ENCODE peak calls at places on chromosomes 16 and 17, in seven cellular contexts. F is lower lobe of right lung; G is lung; Q is CD8-positive, alpha-beta memory T cell; L is tibial nerve; A is thoracic aorta; Y is heart right ventricle. R is an unnamed sample.

GRCh38 chr16:7025616-7026190 is 306.9 kb upstream of the RBFOX1 start:
- DNase-seq in Q (no peak), Y (peak), F (peak), A (no peak), G (peak), L (peak), R (peak)

GRCh38 chr16:6279261-6279660 is 1053.4 kb upstream of the RBFOX1 start:
- DNase-seq in A (no peak), Y (no peak), G (no peak), F (no peak), L (no peak), Q (no peak), R (no peak)

GRCh38 chr16:46922239-46922638 is 38.1 kb downstream of the GPT2 start:
- DNase-seq in Q (no peak), G (no peak), Y (no peak), A (no peak), F (no peak), L (no peak), R (no peak)

GRCh38 chr17:19651461-19652238 is 3.1 kb downstream of the ALDH3A2 start:
- DNase-seq in Y (no peak), L (no peak), Q (no peak), G (no peak), A (no peak), F (no peak), R (no peak)

GRCh38 chr17:4440690-4441686 is 7.2 kb downstream of the SPNS3 start:
- DNase-seq in Y (no peak), Q (no peak), L (no peak), A (no peak), F (no peak), G (no peak), R (no peak)

GRCh38 chr16:85350973-85351372 is 238.7 kb upstream of the CIBAR2 start:
- DNase-seq in Q (no peak), F (peak), Y (peak), A (peak), L (peak), G (peak), R (peak)

GRCh38 chr17:57649731-57650484 is 95.2 kb downstream of the CCDC182 start:
- DNase-seq in Q (no peak), L (no peak), Y (no peak), A (no peak), G (no peak), F (no peak), R (no peak)

GRCh38 chr16:14057878-14058382 is 13.2 kb upstream of the MRTFB start:
- DNase-seq in A (peak), G (no peak), Q (no peak), L (no peak), F (no peak), Y (no peak), R (no peak)

GRCh38 chr17:32100971-32101631 is 41.2 kb upstream of the RHOT1 start:
- DNase-seq in F (no peak), Y (no peak), A (no peak), Q (no peak), G (no peak), L (no peak), R (no peak)

GRCh38 chr17:16981928-16982327 is 10.0 kb upstream of the TNFRSF13B start:
- DNase-seq in F (no peak), G (no peak), Q (no peak), L (no peak), Y (no peak), A (no peak), R (no peak)

GRCh38 chr16:2470603-2471015 is 488 bp upstream of the NTN3 start:
- DNase-seq in Y (no peak), A (no peak), L (no peak), F (no peak), Q (no peak), G (no peak), R (no peak)

GRCh38 chr16:15650698-15651161 is 685 bp downstream of the NDE1 start:
- DNase-seq in F (peak), Q (peak), L (no peak), Y (no peak), G (no peak), A (no peak), R (no peak)

GRCh38 chr17:32609085-32609484 is 122.3 kb downstream of the CDK5R1 start:
- DNase-seq in F (peak), Q (peak), G (peak), L (no peak), Y (peak), A (no peak), R (no peak)

GRCh38 chr17:60554377-60554788 is 28.3 kb upstream of the APPBP2 start:
- DNase-seq in F (peak), A (no peak), Q (no peak), G (peak), L (no peak), Y (no peak), R (no peak)
- H3K27ac ChIP-seq in F (no peak), A (no peak), Q (no peak), G (no peak), L (no peak), Y (no peak), R (no peak)

DNA sequence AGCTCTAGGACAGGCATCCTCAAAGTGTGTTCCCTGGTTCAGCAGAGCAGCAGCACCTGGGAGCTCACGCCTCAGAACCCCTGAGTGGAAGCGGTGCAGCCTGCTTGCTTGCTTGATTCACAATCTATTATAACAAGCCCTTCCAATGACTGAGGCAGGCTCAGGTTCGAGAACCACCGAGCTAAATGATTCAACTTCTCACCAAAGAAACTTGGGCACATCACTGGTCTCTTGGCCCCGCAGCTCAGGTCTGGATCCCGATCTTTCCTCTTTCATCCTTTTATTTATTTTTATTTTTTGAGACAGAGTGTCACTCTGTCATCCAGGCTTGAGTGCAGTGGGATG is 24.5 kb downstream of the CLUH start:
- DNase-seq in Y (no peak), L (no peak), A (no peak), F (no peak), Q (no peak), G (no peak), R (no peak)
- H3K27ac ChIP-seq in Y (no peak), L (peak), A (peak), F (peak), Q (no peak), G (no peak), R (no peak)

GRCh38 chr17:67471118-67471517 is 94.0 kb downstream of the PITPNC1 start:
- DNase-seq in A (no peak), F (no peak), Q (no peak), G (no peak), L (no peak), Y (no peak), R (no peak)

GRCh38 chr17:67475161-67475887 is 98.2 kb downstream of the PITPNC1 start:
- DNase-seq in F (peak), G (peak), L (peak), Y (peak), A (no peak), Q (peak), R (peak)

GRCh38 chr17:67476787-67477335 is 99.8 kb downstream of the PITPNC1 start:
- DNase-seq in A (no peak), Q (no peak), F (no peak), G (no peak), L (no peak), Y (no peak), R (no peak)

GRCh38 chr17:67477687-67478086 is 100.6 kb downstream of the PITPNC1 start:
- DNase-seq in A (no peak), Q (no peak), Y (no peak), L (no peak), G (no peak), F (no peak), R (no peak)

DNA sequence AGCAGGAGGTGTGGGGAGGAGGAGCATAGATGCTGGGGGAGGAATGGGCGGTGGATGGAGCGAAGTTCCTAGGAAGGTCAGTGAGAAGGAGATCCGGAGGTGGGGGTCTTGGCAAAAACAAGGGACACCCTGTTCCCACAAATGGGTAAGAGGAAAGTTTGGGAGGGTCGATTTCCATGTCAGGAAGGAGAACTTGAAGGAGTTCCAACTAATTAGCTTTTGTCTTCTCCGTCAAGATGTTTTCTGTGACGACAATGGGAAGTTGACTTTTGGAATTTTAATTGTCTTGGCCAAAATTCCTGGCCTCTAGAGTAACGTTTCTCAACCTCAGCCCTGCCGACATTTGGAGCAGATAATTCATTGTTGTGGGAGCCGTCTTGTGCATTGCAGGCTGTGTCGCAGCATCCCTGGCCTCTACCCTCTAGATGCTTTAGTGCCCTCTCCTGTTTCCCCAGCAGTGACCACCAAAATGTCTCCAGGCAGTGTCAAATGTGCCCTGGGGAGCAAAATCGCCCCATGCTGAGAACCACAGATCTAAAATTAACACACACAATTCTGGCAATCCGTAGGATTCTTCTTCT is 97.1 kb downstream of the PITPNC1 start:
- DNase-seq in G (no peak), Q (no peak), F (no peak), L (no peak), Y (peak), A (no peak), R (no peak)
- H3K27ac ChIP-seq in G (peak), Q (no peak), F (peak), L (no peak), Y (peak), A (no peak), R (peak)

GRCh38 chr16:10888320-10888937 is 11.4 kb downstream of the CIITA start:
- DNase-seq in Q (no peak), A (no peak), L (no peak), Y (no peak), G (no peak), F (peak), R (no peak)
- H3K27ac ChIP-seq in Q (no peak), A (no peak), L (peak), Y (peak), G (no peak), F (no peak), R (no peak)

DNA sequence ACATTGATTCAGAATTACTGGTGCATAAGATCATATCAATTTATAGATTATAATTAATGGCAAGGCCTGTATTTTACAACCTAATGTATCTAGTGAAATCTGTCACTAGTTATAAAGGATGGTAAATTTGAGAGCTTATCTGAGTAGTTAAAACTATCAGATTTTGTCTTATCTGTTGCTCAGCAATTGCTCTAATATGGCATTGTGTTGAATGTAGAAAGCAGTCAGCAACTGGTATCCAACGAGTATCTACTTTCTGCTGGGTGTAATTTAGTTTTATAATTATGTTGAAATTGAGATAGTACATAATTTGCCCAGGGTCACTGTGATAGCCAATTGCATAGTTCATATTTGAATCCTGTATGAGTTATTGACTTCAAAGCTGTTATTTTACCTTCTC is 1005.7 kb downstream of the CDH11 start:
- DNase-seq in A (no peak), Q (no peak), Y (no peak), G (no peak), L (no peak), F (no peak), R (no peak)
- H3K27ac ChIP-seq in A (no peak), Q (no peak), Y (no peak), G (no peak), L (no peak), F (no peak), R (no peak)

DNA sequence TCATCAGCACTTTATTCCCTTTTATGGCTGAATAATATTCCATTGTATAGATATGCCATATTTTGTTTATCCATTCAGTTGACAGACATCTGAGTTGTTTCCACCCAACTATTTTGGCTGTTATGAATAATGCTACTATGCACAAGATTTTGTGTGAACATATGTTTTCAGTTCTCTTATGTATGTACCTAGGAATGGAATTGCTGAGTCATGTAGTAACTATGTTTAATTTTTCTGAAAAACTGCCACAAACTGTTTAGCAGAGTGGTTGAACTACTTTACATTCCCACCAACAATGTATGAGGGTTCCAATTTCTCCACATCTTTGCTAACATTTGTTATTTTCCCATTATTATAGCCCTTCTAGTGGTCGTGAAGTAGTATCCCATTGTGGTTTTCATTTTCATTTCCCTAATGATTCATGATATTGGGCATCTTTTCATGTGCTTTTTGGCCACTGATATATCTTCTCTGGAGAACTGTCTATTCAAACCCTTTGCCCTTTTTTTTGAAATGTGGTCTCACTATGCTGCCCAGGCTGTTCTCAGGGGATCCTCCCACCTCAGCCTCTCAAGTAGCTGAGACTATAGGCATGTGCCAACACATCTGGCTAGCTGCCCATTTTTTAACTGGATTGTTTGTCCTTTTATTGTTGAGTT is 26.3 kb downstream of the SMURF2 start:
- DNase-seq in A (no peak), G (no peak), Q (no peak), F (no peak), L (no peak), Y (no peak), R (no peak)
- H3K27ac ChIP-seq in A (no peak), G (no peak), Q (no peak), F (no peak), L (no peak), Y (no peak), R (no peak)

DNA sequence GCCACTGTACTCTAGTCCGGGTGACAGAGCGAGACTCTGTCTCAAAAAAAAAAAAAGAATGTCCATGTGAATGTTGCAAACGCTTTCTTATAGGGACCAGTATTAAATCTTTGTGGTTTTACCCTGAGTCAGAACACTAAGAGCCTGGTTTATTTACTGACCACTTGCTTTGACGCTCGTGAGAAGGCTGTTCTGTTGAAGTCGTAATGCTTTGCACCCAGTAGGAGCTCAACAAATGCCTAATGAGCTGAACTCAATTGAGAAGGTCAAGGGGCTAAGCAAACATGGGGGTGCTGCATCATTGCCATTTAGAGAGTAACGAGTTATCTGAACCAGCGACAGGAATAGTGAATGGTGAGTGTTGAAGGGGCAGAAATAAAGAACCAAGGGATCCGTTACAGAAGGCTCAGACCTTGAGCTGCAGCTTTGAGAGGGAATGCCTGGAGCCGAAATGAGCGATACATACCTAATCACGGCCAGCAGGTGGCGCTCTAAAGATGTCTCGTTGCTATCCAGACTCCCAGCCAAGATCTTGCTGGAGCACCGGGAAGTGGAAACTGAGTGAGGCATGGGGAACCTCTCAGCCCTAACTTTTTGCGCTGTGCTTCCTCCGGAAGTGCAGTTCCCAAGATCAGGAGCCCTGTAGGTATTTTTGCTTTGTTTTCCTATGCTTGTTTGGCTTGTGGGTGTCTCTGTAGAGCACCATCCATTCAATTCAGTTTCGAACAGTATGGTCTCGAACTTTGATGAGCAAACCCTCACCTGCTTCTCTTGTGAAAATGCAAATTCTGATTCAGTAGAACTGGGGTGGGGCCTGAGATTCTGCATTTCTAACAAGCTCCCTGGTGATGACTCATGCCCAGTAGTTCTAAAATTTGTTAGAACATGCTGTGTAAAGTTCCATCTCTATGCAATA is 12.6 kb upstream of the RNF222 start:
- DNase-seq in G (peak), Q (peak), A (peak), L (peak), Y (peak), F (peak), R (peak)
- H3K27ac ChIP-seq in G (peak), Q (no peak), A (no peak), L (no peak), Y (no peak), F (no peak), R (no peak)

GRCh38 chr17:73224663-73225305 is 31.9 kb downstream of the COG1 start:
- DNase-seq in F (no peak), A (no peak), L (no peak), G (no peak), Q (no peak), Y (no peak), R (no peak)

GRCh38 chr17:73227379-73227778 is 34.3 kb downstream of the CPSF4L start:
- DNase-seq in G (no peak), L (no peak), Y (no peak), Q (no peak), F (no peak), A (no peak), R (no peak)

GRCh38 chr17:73227944-73228343 is 33.7 kb downstream of the CPSF4L start:
- DNase-seq in Q (no peak), L (no peak), F (no peak), A (no peak), Y (no peak), G (no peak), R (no peak)

GRCh38 chr17:73228748-73229236 is 32.9 kb downstream of the CPSF4L start:
- DNase-seq in F (peak), G (peak), A (peak), Q (peak), L (peak), Y (peak), R (no peak)

DNA sequence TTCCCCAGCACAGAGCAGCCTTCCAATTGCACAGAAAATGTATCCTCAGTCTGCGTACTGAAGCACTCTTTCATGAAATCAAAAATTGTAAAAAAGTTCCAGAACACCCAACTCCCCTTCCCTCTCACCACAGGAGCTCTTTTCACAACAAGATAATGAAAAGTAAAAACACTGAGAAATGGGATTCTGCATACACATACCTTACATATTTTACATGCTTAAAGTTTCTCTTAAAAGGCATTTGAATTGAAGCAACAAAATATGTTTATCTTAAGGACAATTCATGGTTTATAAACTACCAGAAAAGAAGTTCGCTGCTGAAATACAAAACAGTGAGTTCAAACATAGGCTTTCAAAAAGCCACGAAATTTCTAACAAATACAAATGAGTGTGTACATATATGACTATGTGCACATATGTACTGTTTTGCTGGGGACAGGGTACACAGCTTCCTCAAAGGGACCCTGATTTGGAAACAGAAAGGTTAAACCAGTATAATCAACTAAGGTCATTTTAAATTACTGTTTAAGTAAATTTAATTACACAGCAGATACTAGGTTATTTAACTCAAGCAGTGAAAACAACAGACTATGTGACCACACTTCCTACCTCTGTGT is 33.8 kb downstream of the COG1 start:
- DNase-seq in G (no peak), Q (no peak), A (no peak), L (no peak), F (no peak), Y (no peak), R (no peak)
- H3K27ac ChIP-seq in G (no peak), Q (no peak), A (no peak), L (peak), F (no peak), Y (peak), R (no peak)

R was measured in caudate nucleus.